ENCODE peak calls at places on chromosome 12, in eight cellular contexts. One of them, this sample, is unnamed.

GRCh38 chr12:49662998-49663843 is 39.9 kb downstream of the PRPF40B start:
- DNase-seq in ovary: peak; percentile 58
- DNase-seq in tibial artery: peak; percentile 84
- DNase-seq in adipocyte: peak; percentile 68
- DNase-seq in CD8-positive, alpha-beta memory T cell: peak; percentile 77
- DNase-seq in OCI-LY7: peak; percentile 94
- DNase-seq in RWPE2: no peak
- DNase-seq in small intestine: peak; percentile 62
- DNase-seq in this sample: no peak

GRCh38 chr12:58202933-58203713 is 261.8 kb downstream of the ATP23 start:
- DNase-seq in adipocyte: no peak
- DNase-seq in CD8-positive, alpha-beta memory T cell: no peak
- DNase-seq in tibial artery: no peak
- DNase-seq in RWPE2: no peak
- DNase-seq in OCI-LY7: peak; percentile 77
- DNase-seq in ovary: no peak
- DNase-seq in small intestine: no peak
- DNase-seq in this sample: no peak

GRCh38 chr12:116381744-116382455 is 104.4 kb upstream of the MED13L start:
- DNase-seq in tibial artery: peak; percentile 57
- DNase-seq in adipocyte: peak; percentile 93
- DNase-seq in RWPE2: no peak
- DNase-seq in small intestine: no peak
- DNase-seq in OCI-LY7: no peak
- DNase-seq in ovary: no peak
- DNase-seq in CD8-positive, alpha-beta memory T cell: no peak
- DNase-seq in this sample: peak; percentile 33

GRCh38 chr12:571795-572531 is 91.3 kb downstream of the NINJ2 start:
- DNase-seq in small intestine: no peak
- DNase-seq in ovary: peak; percentile 71
- DNase-seq in OCI-LY7: no peak
- DNase-seq in adipocyte: no peak
- DNase-seq in RWPE2: peak; percentile 48
- DNase-seq in CD8-positive, alpha-beta memory T cell: no peak
- DNase-seq in tibial artery: peak; percentile 84
- DNase-seq in this sample: no peak

GRCh38 chr12:98751580-98752115 is 106.6 kb downstream of the APAF1 start:
- DNase-seq in OCI-LY7: no peak
- DNase-seq in tibial artery: no peak
- DNase-seq in ovary: no peak
- DNase-seq in RWPE2: no peak
- DNase-seq in CD8-positive, alpha-beta memory T cell: no peak
- DNase-seq in adipocyte: no peak
- DNase-seq in small intestine: no peak
- DNase-seq in this sample: no peak

GRCh38 chr12:121217761-121218160 is 7.8 kb downstream of the P2RX4 start:
- DNase-seq in small intestine: peak; percentile 92
- DNase-seq in adipocyte: no peak
- DNase-seq in OCI-LY7: no peak
- DNase-seq in tibial artery: no peak
- DNase-seq in ovary: no peak
- DNase-seq in CD8-positive, alpha-beta memory T cell: no peak
- DNase-seq in RWPE2: no peak
- DNase-seq in this sample: no peak

GRCh38 chr12:65747338-65747737 is 76.9 kb upstream of the HMGA2 start:
- DNase-seq in tibial artery: no peak
- DNase-seq in small intestine: no peak
- DNase-seq in OCI-LY7: no peak
- DNase-seq in CD8-positive, alpha-beta memory T cell: no peak
- DNase-seq in ovary: no peak
- DNase-seq in adipocyte: no peak
- DNase-seq in RWPE2: no peak
- DNase-seq in this sample: no peak

GRCh38 chr12:40137252-40137651 is 31.4 kb upstream of the SLC2A13 start:
- DNase-seq in CD8-positive, alpha-beta memory T cell: peak; percentile 23
- DNase-seq in RWPE2: no peak
- DNase-seq in tibial artery: no peak
- DNase-seq in adipocyte: peak; percentile 8
- DNase-seq in small intestine: no peak
- DNase-seq in ovary: no peak
- DNase-seq in OCI-LY7: peak; percentile 68
- DNase-seq in this sample: no peak

GRCh38 chr12:119988440-119988787 is 622 bp upstream of the BICDL1 start:
- DNase-seq in OCI-LY7: no peak
- DNase-seq in ovary: no peak
- DNase-seq in adipocyte: peak; percentile 27
- DNase-seq in CD8-positive, alpha-beta memory T cell: no peak
- DNase-seq in RWPE2: no peak
- DNase-seq in small intestine: no peak
- DNase-seq in tibial artery: no peak
- DNase-seq in this sample: no peak

GRCh38 chr12:131112016-131112415 is 158.3 kb downstream of the ADGRD1 start:
- DNase-seq in CD8-positive, alpha-beta memory T cell: no peak
- DNase-seq in RWPE2: no peak
- DNase-seq in ovary: no peak
- DNase-seq in OCI-LY7: no peak
- DNase-seq in small intestine: no peak
- DNase-seq in adipocyte: no peak
- DNase-seq in tibial artery: no peak
- DNase-seq in this sample: no peak

GRCh38 chr12:49953961-49954835 is 3.7 kb downstream of the AQP2 start:
- DNase-seq in CD8-positive, alpha-beta memory T cell: no peak
- DNase-seq in OCI-LY7: no peak
- DNase-seq in small intestine: no peak
- DNase-seq in tibial artery: no peak
- DNase-seq in adipocyte: no peak
- DNase-seq in RWPE2: peak; percentile 38
- DNase-seq in ovary: peak; percentile 20
- DNase-seq in this sample: no peak

GRCh38 chr12:19847294-19848059 is 408.2 kb downstream of the AEBP2 start:
- DNase-seq in adipocyte: peak; percentile 29
- DNase-seq in OCI-LY7: peak; percentile 2
- DNase-seq in ovary: peak; percentile 60
- DNase-seq in tibial artery: no peak
- DNase-seq in small intestine: no peak
- DNase-seq in CD8-positive, alpha-beta memory T cell: no peak
- DNase-seq in RWPE2: no peak
- DNase-seq in this sample: no peak

GRCh38 chr12:6936642-6937480 is 6.8 kb upstream of the RNU7-1 start:
- DNase-seq in RWPE2: no peak
- DNase-seq in OCI-LY7: peak; percentile 82
- DNase-seq in small intestine: no peak
- DNase-seq in adipocyte: no peak
- DNase-seq in tibial artery: no peak
- DNase-seq in CD8-positive, alpha-beta memory T cell: no peak
- DNase-seq in ovary: peak; percentile 76
- DNase-seq in this sample: peak; percentile 63

GRCh38 chr12:10213168-10214130 is 772 bp downstream of the GABARAPL1 start:
- DNase-seq in CD8-positive, alpha-beta memory T cell: peak; percentile 88
- DNase-seq in ovary: peak; percentile 81
- DNase-seq in RWPE2: no peak
- DNase-seq in OCI-LY7: peak; percentile 74
- DNase-seq in small intestine: peak; percentile 74
- DNase-seq in tibial artery: peak; percentile 94
- DNase-seq in adipocyte: peak; percentile 90
- DNase-seq in this sample: peak; percentile 79

GRCh38 chr12:120234643-120235368 is 30.7 kb downstream of the PXN start:
- DNase-seq in ovary: peak; percentile 62
- DNase-seq in OCI-LY7: peak; percentile 19
- DNase-seq in tibial artery: peak; percentile 96
- DNase-seq in adipocyte: peak; percentile 94
- DNase-seq in CD8-positive, alpha-beta memory T cell: no peak
- DNase-seq in small intestine: peak; percentile 82
- DNase-seq in RWPE2: no peak
- DNase-seq in this sample: peak; percentile 71

GRCh38 chr12:103546959-103547358 is 40.1 kb upstream of the STAB2 start:
- DNase-seq in ovary: no peak
- DNase-seq in RWPE2: no peak
- DNase-seq in OCI-LY7: no peak
- DNase-seq in CD8-positive, alpha-beta memory T cell: no peak
- DNase-seq in tibial artery: no peak
- DNase-seq in small intestine: no peak
- DNase-seq in adipocyte: no peak
- DNase-seq in this sample: peak; percentile 2

GRCh38 chr12:31531908-31532307 is 59.0 kb downstream of the DENND5B start:
- DNase-seq in small intestine: no peak
- DNase-seq in ovary: no peak
- DNase-seq in OCI-LY7: no peak
- DNase-seq in RWPE2: no peak
- DNase-seq in adipocyte: no peak
- DNase-seq in tibial artery: no peak
- DNase-seq in CD8-positive, alpha-beta memory T cell: no peak
- DNase-seq in this sample: no peak

GRCh38 chr12:111244673-111245072 is 124.2 kb downstream of the PHETA1 start:
- DNase-seq in RWPE2: no peak
- DNase-seq in tibial artery: no peak
- DNase-seq in adipocyte: no peak
- DNase-seq in OCI-LY7: no peak
- DNase-seq in CD8-positive, alpha-beta memory T cell: no peak
- DNase-seq in ovary: no peak
- DNase-seq in small intestine: no peak
- DNase-seq in this sample: no peak

GRCh38 chr12:132329036-132329738 is at the start of gene GALNT9:
- DNase-seq in CD8-positive, alpha-beta memory T cell: no peak
- DNase-seq in RWPE2: no peak
- DNase-seq in small intestine: no peak
- DNase-seq in OCI-LY7: no peak
- DNase-seq in adipocyte: peak; percentile 24
- DNase-seq in ovary: peak; percentile 60
- DNase-seq in tibial artery: no peak
- DNase-seq in this sample: no peak

GRCh38 chr12:30700216-30700900 is 4.7 kb upstream of the IPO8 start:
- DNase-seq in ovary: no peak
- DNase-seq in CD8-positive, alpha-beta memory T cell: no peak
- DNase-seq in OCI-LY7: no peak
- DNase-seq in RWPE2: no peak
- DNase-seq in tibial artery: no peak
- DNase-seq in small intestine: no peak
- DNase-seq in adipocyte: no peak
- DNase-seq in this sample: no peak

DNA sequence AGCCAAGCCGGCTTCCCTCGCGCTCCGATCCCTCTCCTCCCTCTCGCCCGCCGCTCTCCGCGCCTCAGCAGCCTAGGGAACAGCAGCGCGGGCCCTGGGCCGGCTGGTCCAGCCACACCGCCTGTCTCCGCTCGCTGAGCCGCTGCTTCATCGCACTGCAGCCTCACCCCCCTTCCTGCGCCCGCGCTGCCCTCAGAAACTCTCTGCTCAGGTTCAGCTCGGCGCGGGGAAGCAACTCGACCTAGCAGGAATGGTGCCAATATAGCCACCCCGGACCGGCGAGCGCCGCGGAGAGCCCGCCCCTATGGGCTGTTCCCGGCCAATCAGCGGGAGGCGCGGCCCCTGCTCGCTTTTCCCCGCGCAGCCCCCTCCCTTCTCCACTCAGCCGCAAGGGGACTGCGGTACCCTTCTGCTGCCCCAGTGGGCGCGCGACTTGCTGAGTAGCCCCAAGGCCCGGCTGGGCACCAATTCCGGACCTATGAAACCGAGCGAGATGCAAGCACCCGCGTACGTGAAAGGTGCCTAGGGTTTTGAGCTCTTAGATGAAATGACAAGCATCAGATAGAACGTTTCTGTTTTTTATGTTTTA is at the start of gene ADAMTS20:
- DNase-seq in tibial artery: no peak
- DNase-seq in OCI-LY7: no peak
- DNase-seq in adipocyte: peak; percentile 65
- DNase-seq in ovary: no peak
- DNase-seq in CD8-positive, alpha-beta memory T cell: no peak
- DNase-seq in RWPE2: no peak
- DNase-seq in small intestine: no peak
- DNase-seq in this sample: no peak
- H3K9me3 ChIP-seq in tibial artery: no peaks in the 10 kb centered on the region
- H3K9me3 ChIP-seq in OCI-LY7: peaks cover 13% of the 10 kb centered on the region
- H3K9me3 ChIP-seq in adipocyte: peaks cover 18% of the 10 kb centered on the region
- H3K9me3 ChIP-seq in ovary: no peaks in the 10 kb centered on the region
- H3K9me3 ChIP-seq in CD8-positive, alpha-beta memory T cell: no peaks in the 10 kb centered on the region
- H3K9me3 ChIP-seq in RWPE2: no peaks in the 10 kb centered on the region
- H3K9me3 ChIP-seq in small intestine: no peaks in the 10 kb centered on the region
- H3K9me3 ChIP-seq in this sample: no peaks in the 10 kb centered on the region

GRCh38 chr12:107512391-107512790 is 173.2 kb upstream of the PWP1 start:
- DNase-seq in adipocyte: peak; percentile 63
- DNase-seq in ovary: no peak
- DNase-seq in OCI-LY7: no peak
- DNase-seq in CD8-positive, alpha-beta memory T cell: no peak
- DNase-seq in RWPE2: no peak
- DNase-seq in small intestine: peak; percentile 22
- DNase-seq in tibial artery: no peak
- DNase-seq in this sample: no peak
- H3K4me1 ChIP-seq in adipocyte: peaks cover 65% of the 10 kb centered on the region
- H3K4me1 ChIP-seq in ovary: no peaks in the 10 kb centered on the region
- H3K4me1 ChIP-seq in OCI-LY7: no peaks in the 10 kb centered on the region
- H3K4me1 ChIP-seq in CD8-positive, alpha-beta memory T cell: no peaks in the 10 kb centered on the region
- H3K4me1 ChIP-seq in RWPE2: peaks cover 21% of the 10 kb centered on the region
- H3K4me1 ChIP-seq in small intestine: peaks cover 2% of the 10 kb centered on the region
- H3K4me1 ChIP-seq in tibial artery: no peaks in the 10 kb centered on the region
- H3K4me1 ChIP-seq in this sample: no peaks in the 10 kb centered on the region

GRCh38 chr12:88417531-88417930 is 162.7 kb downstream of the KITLG start:
- DNase-seq in ovary: no peak
- DNase-seq in small intestine: no peak
- DNase-seq in adipocyte: no peak
- DNase-seq in CD8-positive, alpha-beta memory T cell: no peak
- DNase-seq in OCI-LY7: no peak
- DNase-seq in RWPE2: no peak
- DNase-seq in tibial artery: no peak
- DNase-seq in this sample: no peak
- H3K4me3 ChIP-seq in ovary: no peak overlapping the region
- H3K4me3 ChIP-seq in small intestine: no peak overlapping the region
- H3K4me3 ChIP-seq in adipocyte: peak overlapping the region; percentile 79
- H3K4me3 ChIP-seq in CD8-positive, alpha-beta memory T cell: no peak overlapping the region
- H3K4me3 ChIP-seq in OCI-LY7: no peak overlapping the region
- H3K4me3 ChIP-seq in RWPE2: no peak overlapping the region
- H3K4me3 ChIP-seq in tibial artery: no peak overlapping the region
- H3K4me3 ChIP-seq in this sample: no peak overlapping the region

DNA sequence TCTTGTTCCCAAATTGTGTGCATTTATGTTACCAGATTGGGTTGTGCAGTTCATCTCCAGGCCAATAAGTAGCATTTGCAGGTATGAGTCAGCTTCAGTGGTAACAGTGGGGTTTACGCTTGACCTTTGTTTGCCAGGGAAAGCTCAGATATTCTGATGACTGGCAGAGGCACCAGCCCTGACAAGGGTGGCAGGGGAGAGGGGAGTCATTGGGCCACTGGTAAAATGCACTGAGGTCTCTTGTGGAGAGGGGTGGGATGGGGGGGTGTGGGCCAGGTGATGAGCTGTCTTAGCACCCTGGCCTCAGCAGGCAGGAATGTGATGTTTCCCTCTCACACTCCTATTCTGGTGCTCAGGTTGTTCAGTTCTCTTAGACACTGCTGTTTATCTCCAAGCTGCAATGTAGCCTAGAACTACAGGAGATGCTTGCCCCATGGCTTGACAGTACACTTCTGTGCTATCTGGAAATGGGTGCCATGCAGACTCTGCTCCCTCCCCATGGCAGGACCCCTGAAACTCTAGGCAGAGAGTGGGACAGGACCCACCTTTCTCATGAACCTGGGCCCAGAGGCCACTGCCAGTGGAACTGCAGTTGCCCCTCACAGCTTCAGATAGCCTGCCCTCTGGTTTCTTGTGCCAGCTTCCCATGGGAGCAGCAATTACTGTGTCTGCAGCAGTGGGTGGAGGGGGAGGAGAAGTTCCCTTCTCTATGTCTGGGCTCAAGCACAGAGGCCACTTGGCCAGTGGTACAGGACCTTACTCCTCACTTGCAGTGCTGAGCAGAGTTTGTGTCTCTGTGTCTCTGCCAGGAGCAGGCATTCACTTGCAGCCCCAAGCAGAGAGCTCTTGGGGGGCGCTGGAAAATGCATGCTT is 31.9 kb downstream of the USP15 start:
- DNase-seq in CD8-positive, alpha-beta memory T cell: no peak
- DNase-seq in tibial artery: no peak
- DNase-seq in small intestine: peak; percentile 31
- DNase-seq in adipocyte: no peak
- DNase-seq in RWPE2: no peak
- DNase-seq in ovary: no peak
- DNase-seq in OCI-LY7: no peak
- DNase-seq in this sample: no peak
- H3K9me3 ChIP-seq in CD8-positive, alpha-beta memory T cell: peaks cover 11% of the 10 kb centered on the region
- H3K9me3 ChIP-seq in tibial artery: no peaks in the 10 kb centered on the region
- H3K9me3 ChIP-seq in small intestine: no peaks in the 10 kb centered on the region
- H3K9me3 ChIP-seq in adipocyte: peaks cover 18% of the 10 kb centered on the region
- H3K9me3 ChIP-seq in RWPE2: peaks cover 10% of the 10 kb centered on the region
- H3K9me3 ChIP-seq in ovary: no peaks in the 10 kb centered on the region
- H3K9me3 ChIP-seq in OCI-LY7: peaks cover 31% of the 10 kb centered on the region
- H3K9me3 ChIP-seq in this sample: peaks cover 3% of the 10 kb centered on the region

This sample was measured in HAP-1.